ENCODE peak calls at places on chromosomes 3 and 15, in ten cellular contexts. L is transverse colon, O is uterus, P is A549, B is tibial nerve, X is K562, G is upper lobe of left lung, W is sigmoid colon, A is ovary, R is spleen. U is an unnamed sample.
A peak's percentile ranks its signal among the peaks of the same experiment; 100 is the strongest.

GRCh38 chr3:158313344-158313927 is 203.5 kb downstream of the RSRC1 start:
- DNase-seq in L (no peak), O (no peak), P (peak; percentile 60), B (no peak), X (peak; percentile 48), G (no peak), W (no peak), A (no peak), R (no peak), U (no peak)

GRCh38 chr15:59794229-59794886 is 105.2 kb upstream of the BNIP2 start:
- DNase-seq in L (no peak), O (no peak), P (no peak), B (no peak), X (no peak), G (no peak), W (no peak), A (no peak), R (no peak), U (no peak)

GRCh38 chr15:65333441-65333820 is 29.0 kb downstream of the RNU5B-1 start:
- DNase-seq in L (no peak), O (no peak), P (no peak), B (no peak), X (no peak), G (no peak), W (no peak), A (no peak), R (peak; percentile 54), U (no peak)

GRCh38 chr3:71393093-71393492 is 190.4 kb downstream of the FOXP1 start:
- DNase-seq in L (no peak), O (no peak), P (no peak), B (no peak), X (no peak), G (no peak), W (no peak), A (no peak), R (no peak), U (no peak)

GRCh38 chr15:61880079-61880478 is 180.2 kb downstream of the VPS13C start:
- DNase-seq in L (no peak), O (no peak), P (no peak), B (no peak), X (no peak), G (no peak), W (no peak), A (no peak), R (no peak), U (no peak)

GRCh38 chr3:153285982-153286381 is 124.0 kb downstream of the RAP2B start:
- DNase-seq in L (no peak), O (no peak), P (no peak), B (no peak), X (no peak), G (no peak), W (no peak), A (no peak), R (no peak), U (no peak)

GRCh38 chr3:4865714-4866113 is 113.5 kb upstream of the BHLHE40 start:
- DNase-seq in L (no peak), O (no peak), P (no peak), B (no peak), X (no peak), G (no peak), W (no peak), A (no peak), R (no peak), U (no peak)

GRCh38 chr3:42139740-42140453 is 48.7 kb downstream of the TRAK1 start:
- DNase-seq in L (no peak), O (no peak), P (no peak), B (no peak), X (no peak), G (no peak), W (no peak), A (no peak), R (no peak), U (no peak)

GRCh38 chr3:8386221-8386620 is 115.4 kb upstream of the LMCD1 start:
- DNase-seq in L (no peak), O (no peak), P (no peak), B (no peak), X (no peak), G (no peak), W (no peak), A (no peak), R (no peak), U (no peak)

GRCh38 chr15:58146734-58147133 is 8.6 kb downstream of the AQP9 start:
- DNase-seq in L (no peak), O (no peak), P (peak; percentile 7), B (no peak), X (no peak), G (peak; percentile 63), W (no peak), A (no peak), R (no peak), U (no peak)

GRCh38 chr3:3800685-3801509 is 1.7 kb downstream of the LRRN1 start:
- DNase-seq in L (no peak), O (peak; percentile 17), P (no peak), B (no peak), X (no peak), G (peak; percentile 25), W (no peak), A (peak; percentile 56), R (peak; percentile 84), U (peak; percentile 58)

GRCh38 chr3:132382688-132383194 is 34.6 kb upstream of the DNAJC13 start:
- DNase-seq in L (no peak), O (no peak), P (no peak), B (no peak), X (no peak), G (no peak), W (no peak), A (no peak), R (no peak), U (no peak)

GRCh38 chr3:112373476-112373875 is 40.5 kb downstream of the CD200 start:
- DNase-seq in L (no peak), O (no peak), P (no peak), B (no peak), X (no peak), G (no peak), W (no peak), A (no peak), R (no peak), U (no peak)

GRCh38 chr3:149282322-149282721 is 51.1 kb downstream of the TM4SF18 start:
- DNase-seq in L (no peak), O (no peak), P (no peak), B (no peak), X (no peak), G (no peak), W (no peak), A (no peak), R (no peak), U (no peak)

DNA sequence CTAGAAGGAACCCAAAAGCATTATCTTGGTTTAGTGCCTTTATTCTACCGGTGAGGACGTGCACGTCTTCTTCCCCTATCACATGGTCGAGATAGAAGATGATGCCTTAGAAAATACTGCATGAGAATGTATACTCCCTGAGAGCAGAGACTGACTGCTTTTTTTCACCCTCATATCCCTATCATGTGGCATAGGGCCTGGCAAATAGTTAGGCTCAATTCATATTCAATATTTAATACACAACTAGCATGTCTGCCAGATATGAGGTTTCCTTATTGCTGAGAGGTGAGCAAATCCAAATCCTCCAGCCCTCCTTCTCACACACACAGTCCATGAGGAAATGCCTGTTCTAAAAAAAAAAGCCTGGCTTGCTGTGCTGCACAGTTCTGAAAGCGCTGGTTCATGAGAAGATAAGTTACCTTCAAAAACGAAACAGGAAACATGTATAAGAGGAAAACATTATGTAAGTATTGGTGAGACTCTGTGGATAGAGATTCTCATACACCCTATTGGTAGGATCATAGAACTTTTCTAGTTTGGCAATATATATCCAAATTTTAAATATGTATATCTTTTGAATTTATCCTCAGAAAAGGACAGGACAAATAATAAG is 15.5 kb upstream of the ACAP2 start:
- DNase-seq in L (no peak), O (no peak), P (no peak), B (no peak), X (peak; percentile 55), G (no peak), W (no peak), A (no peak), R (no peak), U (no peak)
- TF ChIP-seq CTCF in L (peak; percentile 37), O (no peak), P (no peak), B (no peak), X (no peak), G (peak; percentile 24), W (no peak), A (no peak), R (no peak), U (no peak)

DNA sequence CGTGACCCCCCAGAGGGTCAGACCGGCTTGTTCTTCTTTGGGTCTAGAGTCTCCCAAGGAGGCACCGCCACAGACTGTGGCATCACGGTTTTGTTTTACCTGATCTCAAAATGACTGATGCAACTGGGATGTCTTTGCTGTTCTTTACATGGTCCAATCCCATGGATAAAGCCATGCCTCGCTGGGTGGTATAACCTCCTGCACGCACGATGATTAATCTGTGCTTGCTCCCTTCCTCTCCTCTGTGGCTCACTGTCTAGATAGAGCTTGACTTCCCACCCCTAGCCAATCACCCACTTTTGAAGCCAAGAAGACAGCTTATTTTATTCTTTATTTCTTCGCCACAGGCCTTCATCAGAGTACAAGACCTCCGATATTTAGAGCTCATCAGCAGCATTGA is 36.6 kb upstream of the RHO start:
- DNase-seq in L (no peak), O (no peak), P (no peak), B (no peak), X (no peak), G (no peak), W (no peak), A (peak; percentile 23), R (peak; percentile 40), U (no peak)
- H3K4me3 ChIP-seq in L (no peak overlapping the region), O (no peak overlapping the region), P (no peak overlapping the region), B (no peak overlapping the region), X (no peak overlapping the region), G (no peak overlapping the region), W (no peak overlapping the region), A (no peak overlapping the region), R (no peak overlapping the region), U (no peak overlapping the region)

DNA sequence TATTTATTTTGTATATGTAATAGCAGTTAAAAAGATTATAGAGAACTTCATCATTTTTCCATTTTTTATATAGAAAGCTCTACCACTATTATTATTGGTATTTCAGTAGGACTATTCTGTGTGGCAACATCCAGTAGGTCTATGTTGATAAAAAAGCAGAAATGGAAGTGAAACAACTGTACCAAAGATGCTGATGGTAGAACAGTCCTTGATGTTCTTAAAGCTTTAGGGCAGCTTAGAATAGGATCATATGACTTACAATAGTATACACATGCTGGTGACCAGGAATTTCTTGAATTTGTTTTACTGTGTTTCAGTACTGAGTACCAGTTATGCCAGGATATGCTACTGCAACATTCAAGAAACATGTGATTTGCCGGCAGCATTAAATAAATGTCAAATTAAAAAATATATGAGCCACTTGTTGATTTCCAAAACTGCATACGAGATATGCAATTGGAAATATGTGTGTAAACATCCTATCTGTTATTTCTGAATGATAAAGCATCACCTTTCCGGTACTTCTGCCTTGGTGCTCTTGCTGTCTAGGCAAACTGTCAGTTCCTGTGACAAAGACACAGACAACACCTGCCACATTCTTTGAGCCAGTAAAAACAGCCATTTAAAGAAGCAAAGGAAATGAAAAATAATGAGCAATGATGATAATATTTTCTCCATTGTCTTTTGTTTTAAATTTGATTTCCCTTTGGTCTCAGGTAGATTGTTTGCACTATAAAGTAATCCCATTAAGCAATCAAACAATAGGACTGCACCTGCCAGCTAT is 649.2 kb downstream of the ZPLD1 start:
- DNase-seq in L (no peak), O (no peak), P (no peak), B (no peak), X (no peak), G (no peak), W (no peak), A (no peak), R (no peak), U (no peak)
- TF ChIP-seq POLR2A in L (no peak), O (no peak), P (no peak), B (no peak), X (no peak), G (no peak), W (no peak), A (no peak), R (no peak), U (no peak)

GRCh38 chr3:33439421-33440327 is 531 bp downstream of the UBP1 start:
- DNase-seq in L (peak; percentile 56), O (peak; percentile 54), P (peak; percentile 54), B (peak; percentile 23), X (peak; percentile 55), G (peak; percentile 57), W (peak; percentile 82), A (peak; percentile 71), R (no peak), U (peak; percentile 64)
- TF ChIP-seq CTCF in L (no peak), O (peak; percentile 42), P (peak; percentile 36), B (peak; percentile 20), X (peak; percentile 55), G (peak; percentile 57), W (peak; percentile 14), A (peak; percentile 42), R (no peak), U (peak; percentile 47)

U was measured in breast epithelium.